ENCODE peak calls at places on chromosomes 5 and 9, in six cellular contexts. L is AG04450; P is astrocyte; J is H9; B is effector memory CD4-positive, alpha-beta T cell; S is testis. H is an unnamed sample.

GRCh38 chr9:20782289-20782688 is 98.2 kb downstream of the FOCAD start:
- DNase-seq in J (no peak), B (no peak), L (no peak), S (no peak), P (no peak), H (no peak)

GRCh38 chr5:157130933-157131332 is 11.7 kb downstream of the MED7 start:
- DNase-seq in B (no peak), J (no peak), S (no peak), L (no peak), P (no peak), H (no peak)

GRCh38 chr9:89476546-89476945 is 21.4 kb downstream of the SEMA4D start:
- DNase-seq in S (no peak), L (no peak), P (no peak), J (no peak), B (no peak), H (no peak)

GRCh38 chr9:73995836-73996235 is 501.3 kb upstream of the RORB start:
- DNase-seq in L (no peak), B (no peak), P (no peak), J (no peak), S (no peak), H (no peak)

GRCh38 chr9:11457809-11458785 is 845.3 kb upstream of the PTPRD start:
- DNase-seq in J (peak), P (no peak), S (no peak), L (no peak), B (no peak), H (peak)

GRCh38 chr5:179805070-179805528 is 1.6 kb downstream of the MGAT4B start:
- DNase-seq in L (no peak), S (no peak), B (no peak), J (no peak), P (no peak), H (no peak)

GRCh38 chr9:21527579-21527978 is 45.5 kb upstream of the IFNE start:
- DNase-seq in P (no peak), L (no peak), B (no peak), J (no peak), S (no peak), H (no peak)

GRCh38 chr9:137396808-137397367 is 26.1 kb downstream of the EXD3 start:
- DNase-seq in L (no peak), P (no peak), J (no peak), B (no peak), S (no peak), H (no peak)

GRCh38 chr5:158320178-158320674 is 461.3 kb upstream of the CLINT1 start:
- DNase-seq in S (no peak), P (no peak), B (no peak), L (no peak), J (no peak), H (no peak)

GRCh38 chr5:62824936-62825335 is 246.3 kb downstream of the LRRC70 start:
- DNase-seq in J (no peak), L (no peak), P (no peak), S (no peak), B (no peak), H (no peak)

GRCh38 chr9:131475111-131475955 is 27.4 kb upstream of the POMT1 start:
- DNase-seq in S (no peak), J (no peak), B (no peak), L (no peak), P (no peak), H (no peak)

GRCh38 chr5:134714120-134714519 is 24.2 kb upstream of the CAMLG start:
- DNase-seq in L (no peak), P (no peak), S (no peak), B (no peak), J (no peak), H (no peak)

GRCh38 chr5:43773032-43773830 is 170.3 kb downstream of the NNT start:
- DNase-seq in P (peak), B (no peak), S (no peak), L (peak), J (no peak), H (no peak)

GRCh38 chr9:30758726-30759446 is 1625.6 kb upstream of the ACO1 start:
- DNase-seq in P (no peak), B (no peak), S (no peak), J (no peak), L (no peak), H (no peak)

GRCh38 chr9:14797442-14797841 is 74.9 kb upstream of the CER1 start:
- DNase-seq in J (no peak), S (no peak), B (no peak), L (no peak), P (no peak), H (no peak)

GRCh38 chr9:124267271-124267807 is 9.6 kb downstream of the NEK6 start:
- DNase-seq in B (no peak), J (no peak), P (peak), L (no peak), S (no peak), H (no peak)

GRCh38 chr5:11760940-11761603 is 143.2 kb downstream of the CTNND2 start:
- DNase-seq in L (no peak), J (no peak), P (no peak), B (no peak), S (no peak), H (no peak)

GRCh38 chr9:73683862-73684591 is 532.4 kb downstream of the ANXA1 start:
- DNase-seq in L (no peak), B (no peak), P (peak), J (peak), S (no peak), H (peak)

GRCh38 chr5:55454282-55454681 is 80.5 kb downstream of the PLPP1 start:
- DNase-seq in S (no peak), J (no peak), B (no peak), L (no peak), P (no peak), H (no peak)

GRCh38 chr5:28249771-28250415 is 1211.5 kb upstream of the CDH9 start:
- DNase-seq in L (no peak), S (no peak), B (no peak), P (peak), J (no peak), H (no peak)

GRCh38 chr5:122312670-122312988 is 592 bp downstream of the SNCAIP start:
- DNase-seq in L (no peak), B (no peak), S (peak), P (peak), J (peak), H (peak)

GRCh38 chr5:123429993-123430392 is 6.8 kb upstream of the CEP120 start:
- DNase-seq in P (peak), L (peak), B (no peak), J (no peak), S (no peak), H (no peak)

GRCh38 chr5:87327998-87328397 is 60.3 kb downstream of the RASA1 start:
- DNase-seq in P (peak), L (no peak), B (no peak), J (no peak), S (no peak), H (no peak)

GRCh38 chr5:78632467-78632866 is 16.1 kb downstream of the LHFPL2 start:
- DNase-seq in B (no peak), L (no peak), J (no peak), P (no peak), S (no peak), H (no peak)

GRCh38 chr9:83070257-83070656 is 7.3 kb upstream of the RASEF start:
- DNase-seq in B (no peak), S (no peak), L (peak), J (no peak), P (peak), H (no peak)

GRCh38 chr5:136819526-136820302 is 454.4 kb upstream of the TRPC7 start:
- DNase-seq in S (no peak), B (no peak), P (no peak), L (no peak), J (no peak), H (peak)

GRCh38 chr5:969421-969839 is 39.2 kb upstream of the NKD2 start:
- DNase-seq in S (no peak), B (no peak), P (peak), J (no peak), L (no peak), H (no peak)

GRCh38 chr5:124310453-124310852 is 436.0 kb downstream of the ZNF608 start:
- DNase-seq in S (no peak), J (no peak), P (no peak), L (no peak), B (no peak), H (no peak)

GRCh38 chr5:95856501-95856981 is 34.0 kb upstream of the GLRX start:
- DNase-seq in B (no peak), P (no peak), J (no peak), L (no peak), S (no peak), H (no peak)

GRCh38 chr5:95859327-95860060 is 37.0 kb upstream of the GLRX start:
- DNase-seq in B (no peak), S (no peak), P (no peak), J (no peak), L (peak), H (no peak)

GRCh38 chr5:95857185-95857945 is 34.8 kb upstream of the GLRX start:
- DNase-seq in P (no peak), J (no peak), L (peak), S (peak), B (no peak), H (no peak)

GRCh38 chr5:95858023-95858461 is 35.5 kb upstream of the GLRX start:
- DNase-seq in J (no peak), B (no peak), L (peak), P (peak), S (no peak), H (no peak)

DNA sequence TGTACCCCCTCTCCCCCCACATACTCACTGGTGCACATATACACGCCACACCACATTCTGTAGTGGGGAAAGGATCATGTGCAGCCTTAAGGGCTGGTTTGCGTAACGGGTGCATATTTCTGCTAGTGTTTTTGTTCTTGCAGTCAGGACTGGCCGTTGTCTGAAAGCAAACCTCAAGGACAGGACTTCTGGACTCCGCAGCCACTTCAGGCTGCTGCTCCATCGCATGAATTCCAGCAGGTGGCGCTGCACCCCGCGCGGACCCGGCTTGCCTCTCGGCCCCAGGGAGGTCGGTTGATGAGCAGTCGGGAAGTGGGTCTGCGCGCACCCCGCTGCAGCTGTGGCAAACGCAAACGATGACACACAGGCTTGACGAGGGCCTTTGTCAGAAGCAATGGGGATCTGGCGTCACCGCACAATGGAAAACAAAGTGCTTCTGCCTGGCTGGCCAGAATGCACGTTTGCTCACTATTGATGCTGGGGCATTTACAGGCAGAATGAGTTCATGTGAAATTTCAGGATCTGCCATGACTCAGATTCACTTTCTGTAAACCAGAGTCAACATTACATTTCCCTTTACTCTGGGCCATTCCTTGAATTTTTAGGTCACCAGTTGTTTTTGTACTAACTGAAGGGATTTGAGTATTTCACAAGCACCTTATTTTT is 36.3 kb upstream of the GLRX start:
- DNase-seq in J (peak), B (peak), P (peak), L (peak), S (peak), H (peak)
- H3K27ac ChIP-seq in J (no peak), B (no peak), P (peak), L (peak), S (peak), H (no peak)

GRCh38 chr5:141822134-141822533 is 56.1 kb downstream of the PCDH1 start:
- DNase-seq in L (no peak), B (no peak), S (no peak), J (no peak), P (peak), H (no peak)
- H3K27ac ChIP-seq in L (peak), B (no peak), S (peak), J (no peak), P (peak), H (no peak)

DNA sequence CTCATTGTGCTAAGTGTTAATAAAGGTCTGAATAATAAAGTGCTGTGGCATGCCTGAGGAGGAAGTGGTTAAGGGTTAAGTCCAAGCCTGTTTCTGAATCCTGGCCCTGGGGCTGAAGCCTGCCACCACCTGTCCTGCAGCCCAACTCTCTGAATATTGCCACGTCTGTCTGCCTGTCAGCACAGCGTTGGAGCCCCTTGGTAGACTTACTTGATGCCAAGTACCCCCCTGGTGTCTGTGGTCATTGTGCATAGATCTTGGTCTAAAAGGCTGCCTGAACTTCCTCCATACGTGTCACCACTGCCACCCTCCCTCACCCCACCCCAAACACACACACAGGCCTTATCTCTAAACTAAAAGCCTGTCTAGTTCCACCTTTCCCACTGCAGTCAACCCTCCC is 35.4 kb upstream of the SLC2A8 start:
- DNase-seq in J (no peak), S (no peak), L (no peak), B (no peak), P (no peak), H (no peak)
- H3K27ac ChIP-seq in J (no peak), S (no peak), L (no peak), B (no peak), P (no peak), H (no peak)

GRCh38 chr9:35729700-35730485 is 2.1 kb downstream of the TLN1 start:
- DNase-seq in P (peak), L (peak), B (no peak), S (peak), J (peak), H (peak)
- H3K27ac ChIP-seq in P (peak), L (peak), B (peak), S (peak), J (no peak), H (no peak)

GRCh38 chr5:67033893-67034605 is 162.6 kb downstream of the CD180 start:
- DNase-seq in L (no peak), B (no peak), J (no peak), P (peak), S (no peak), H (no peak)
- H3K27ac ChIP-seq in L (no peak), B (no peak), J (no peak), P (no peak), S (no peak), H (no peak)

GRCh38 chr9:96015876-96016686 is 140.6 kb downstream of the ERCC6L2 start:
- DNase-seq in P (peak), J (no peak), S (no peak), L (no peak), B (no peak), H (no peak)

GRCh38 chr9:96009690-96010477 is 134.4 kb downstream of the ERCC6L2 start:
- DNase-seq in S (no peak), L (no peak), B (peak), P (peak), J (no peak), H (no peak)

GRCh38 chr9:96009223-96009602 is 133.7 kb downstream of the ERCC6L2 start:
- DNase-seq in P (no peak), J (no peak), B (no peak), L (no peak), S (no peak), H (no peak)

GRCh38 chr9:96008502-96009222 is 133.2 kb downstream of the ERCC6L2 start:
- DNase-seq in L (no peak), S (no peak), J (no peak), B (no peak), P (no peak), H (no peak)

GRCh38 chr9:96014078-96014477 is 138.6 kb downstream of the ERCC6L2 start:
- DNase-seq in S (peak), J (no peak), L (no peak), B (peak), P (no peak), H (no peak)
- H3K27ac ChIP-seq in S (no peak), J (no peak), L (no peak), B (peak), P (no peak), H (no peak)

H was measured in WERI-Rb-1.